ENCODE peak calls at places on chromosomes 11 and 22, in nine cellular contexts. S, O, K, V, I, U, X, N and W are unnamed samples.
A peak's percentile ranks its signal among the peaks of the same experiment; 100 is the strongest.

GRCh38 chr11:70471254-70471653 is 72.9 kb downstream of the CTTN start:
- DNase-seq in K (no peak), U (no peak), V (peak; percentile 66), X (no peak), O (no peak), I (no peak), S (no peak), N (no peak), W (peak; percentile 28)

GRCh38 chr11:102564110-102564509 is 33.6 kb upstream of the MMP7 start:
- DNase-seq in V (peak; percentile 85), K (peak; percentile 65), I (no peak), X (no peak), N (no peak), U (no peak), S (no peak), O (no peak), W (no peak)

GRCh38 chr11:126345759-126346585 is 9.5 kb upstream of the ST3GAL4 start:
- DNase-seq in I (no peak), V (peak; percentile 70), S (no peak), U (no peak), N (no peak), X (peak; percentile 54), K (peak; percentile 73), O (no peak), W (no peak)

GRCh38 chr22:50293441-50294318 is 13.8 kb downstream of the PLXNB2 start:
- DNase-seq in S (peak; percentile 29), X (peak; percentile 93), V (peak; percentile 48), I (no peak), K (peak; percentile 94), U (no peak), N (no peak), O (no peak), W (no peak)

GRCh38 chr22:37011472-37011871 is 7.8 kb downstream of the TST start:
- DNase-seq in O (no peak), V (no peak), S (no peak), U (no peak), X (no peak), K (no peak), I (no peak), N (no peak), W (no peak)

GRCh38 chr11:119352857-119353260 is 6.4 kb upstream of the MFRP start:
- DNase-seq in U (no peak), V (peak; percentile 39), X (no peak), S (no peak), K (no peak), N (no peak), O (no peak), I (no peak), W (no peak)

GRCh38 chr22:46107753-46108563 is 42.4 kb upstream of the PPARA start:
- DNase-seq in U (no peak), O (no peak), X (no peak), S (peak; percentile 54), N (no peak), I (no peak), V (no peak), K (no peak), W (no peak)

GRCh38 chr11:127412234-127412633 is 411.7 kb upstream of the KIRREL3 start:
- DNase-seq in I (no peak), O (no peak), X (no peak), K (no peak), S (no peak), U (no peak), N (no peak), V (no peak), W (no peak)

GRCh38 chr11:10076458-10077141 is 217.4 kb downstream of the SBF2 start:
- DNase-seq in U (no peak), N (peak; percentile 6), X (peak; percentile 66), K (peak; percentile 10), I (no peak), O (no peak), V (no peak), S (no peak), W (peak; percentile 73)

GRCh38 chr11:11569936-11570491 is 51.8 kb downstream of the GALNT18 start:
- DNase-seq in X (peak; percentile 70), I (no peak), K (no peak), V (peak; percentile 75), S (no peak), U (no peak), N (no peak), O (no peak), W (peak; percentile 85)

GRCh38 chr11:79157738-79158137 is 283.1 kb downstream of the TENM4 start:
- DNase-seq in S (no peak), V (no peak), U (no peak), I (no peak), O (no peak), X (no peak), N (no peak), K (no peak), W (no peak)

GRCh38 chr11:46176421-46176820 is 55.2 kb upstream of the PHF21A start:
- DNase-seq in I (no peak), V (no peak), S (no peak), U (no peak), K (no peak), X (no peak), N (no peak), O (no peak), W (no peak)

GRCh38 chr22:28112548-28113043 is 193.5 kb upstream of the PITPNB start:
- DNase-seq in O (peak; percentile 31), N (no peak), S (no peak), K (peak; percentile 46), X (no peak), V (peak; percentile 42), I (no peak), U (no peak), W (peak; percentile 85)

GRCh38 chr11:72741429-72741833 is 10.8 kb downstream of the ARAP1 start:
- DNase-seq in O (no peak), V (peak; percentile 33), X (no peak), K (no peak), S (no peak), N (no peak), I (no peak), U (no peak), W (no peak)

GRCh38 chr11:2376751-2377451 is at the start of gene CD81:
- DNase-seq in X (peak; percentile 54), K (peak; percentile 96), V (no peak), U (no peak), N (peak; percentile 71), S (peak; percentile 48), I (peak; percentile 61), O (no peak), W (no peak)

GRCh38 chr11:94671553-94672366 is 96.4 kb upstream of the AMOTL1 start:
- DNase-seq in N (no peak), X (no peak), K (no peak), U (no peak), O (no peak), I (no peak), S (no peak), V (peak; percentile 62), W (peak; percentile 33)

GRCh38 chr22:44884968-44885805 is 124.6 kb downstream of the PHF21B start:
- DNase-seq in S (no peak), N (no peak), V (peak; percentile 56), K (no peak), U (no peak), I (no peak), X (peak; percentile 33), O (no peak), W (no peak)

GRCh38 chr11:2663506-2663905 is 36.3 kb downstream of the KCNQ1OT1 start:
- DNase-seq in X (no peak), N (no peak), S (no peak), O (no peak), U (no peak), V (no peak), I (no peak), K (no peak), W (no peak)

GRCh38 chr11:106585061-106585460 is 433.2 kb downstream of the GUCY1A2 start:
- DNase-seq in I (no peak), U (no peak), V (peak; percentile 40), S (no peak), O (no peak), K (peak; percentile 45), X (no peak), N (no peak), W (peak; percentile 5)

GRCh38 chr11:10114593-10115404 is 179.2 kb downstream of the SBF2 start:
- DNase-seq in N (no peak), U (no peak), O (no peak), X (no peak), V (no peak), K (no peak), I (no peak), S (no peak), W (peak; percentile 57)

GRCh38 chr11:47443028-47443700 is 5.8 kb downstream of the RAPSN start:
- DNase-seq in S (peak; percentile 16), X (no peak), N (no peak), O (no peak), V (no peak), I (no peak), U (no peak), K (no peak), W (no peak)

GRCh38 chr11:62104816-62105610 is 18.8 kb upstream of the INCENP start:
- DNase-seq in U (no peak), I (no peak), K (peak; percentile 48), V (no peak), X (no peak), N (no peak), O (peak; percentile 45), S (no peak), W (no peak)

GRCh38 chr11:126943319-126943718 is 57.3 kb downstream of the KIRREL3 start:
- DNase-seq in S (no peak), O (no peak), I (no peak), N (no peak), V (no peak), U (no peak), K (no peak), X (no peak), W (no peak)

GRCh38 chr11:116930177-116930576 is 92.8 kb upstream of the APOA1 start:
- DNase-seq in S (no peak), I (no peak), V (peak; percentile 32), U (no peak), K (no peak), N (peak; percentile 22), X (no peak), O (no peak), W (peak; percentile 30)

GRCh38 chr11:9574556-9574805 is 1.0 kb downstream of the WEE1 start:
- DNase-seq in X (peak; percentile 52), N (peak; percentile 6), O (no peak), I (no peak), K (peak; percentile 35), V (no peak), S (no peak), U (no peak), W (peak; percentile 18)

GRCh38 chr11:2203440-2204259 is 32.0 kb upstream of the TH start:
- DNase-seq in X (peak; percentile 36), K (no peak), I (no peak), V (no peak), O (no peak), N (no peak), U (no peak), S (no peak), W (no peak)

GRCh38 chr11:8267831-8268529 is 4.3 kb upstream of the LMO1 start:
- DNase-seq in U (no peak), O (no peak), S (no peak), K (peak; percentile 44), I (no peak), X (peak; percentile 37), N (no peak), V (no peak), W (peak; percentile 22)

GRCh38 chr11:27934830-27935145 is 173.2 kb downstream of the KIF18A start:
- DNase-seq in O (peak; percentile 57), U (no peak), V (peak; percentile 96), I (no peak), K (peak; percentile 84), X (no peak), S (no peak), N (no peak), W (peak; percentile 51)

GRCh38 chr11:25094085-25094802 is 597.4 kb downstream of the LUZP2 start:
- DNase-seq in V (no peak), I (no peak), N (no peak), U (no peak), K (no peak), X (peak; percentile 44), O (no peak), S (no peak), W (no peak)

GRCh38 chr11:105903113-105903512 is 118.9 kb downstream of the MSANTD4 start:
- DNase-seq in K (no peak), I (no peak), N (no peak), V (no peak), X (no peak), U (no peak), O (no peak), S (no peak), W (peak; percentile 14)

GRCh38 chr11:70524096-70524922 is 126.0 kb downstream of the CTTN start:
- DNase-seq in U (no peak), O (no peak), X (no peak), S (no peak), I (no peak), K (no peak), N (no peak), V (no peak), W (no peak)